ENCODE peak calls at places on chromosomes 5 and 9, in ten cellular contexts. M, O, T, U, X, R, J, V, K and B are unnamed samples.

GRCh38 chr5:149322518-149322917 is 22.8 kb upstream of the GRPEL2 start:
- DNase-seq in M (no peak), O (no peak), T (no peak), U (no peak), X (no peak), R (no peak), J (no peak), V (no peak), K (no peak), B (no peak)

GRCh38 chr5:102536323-102536928 is 37.6 kb upstream of the SLCO6A1 start:
- DNase-seq in M (peak; percentile 42), O (peak; percentile 37), T (peak; percentile 7), U (peak; percentile 37), X (no peak), R (no peak), J (peak; percentile 62), V (no peak), K (no peak), B (no peak)

GRCh38 chr5:37738865-37739488 is 100.9 kb downstream of the GDNF start:
- DNase-seq in M (peak; percentile 22), O (no peak), T (no peak), U (no peak), X (no peak), R (no peak), J (no peak), V (no peak), K (no peak), B (no peak)

GRCh38 chr9:16058131-16058549 is 505.3 kb downstream of the CCDC171 start:
- DNase-seq in M (peak; percentile 82), O (no peak), T (no peak), U (no peak), X (no peak), R (no peak), J (peak; percentile 91), V (no peak), K (no peak), B (no peak)

GRCh38 chr5:54658014-54658413 is 140.5 kb downstream of the SNX18 start:
- DNase-seq in M (peak; percentile 82), O (no peak), T (no peak), U (peak; percentile 72), X (no peak), R (no peak), J (no peak), V (no peak), K (no peak), B (no peak)

GRCh38 chr9:125406812-125407087 is 145.1 kb downstream of the GAPVD1 start:
- DNase-seq in M (no peak), O (no peak), T (no peak), U (no peak), X (no peak), R (no peak), J (no peak), V (no peak), K (no peak), B (no peak)

GRCh38 chr5:143074414-143074996 is 304.3 kb downstream of the ARHGAP26 start:
- DNase-seq in M (no peak), O (peak; percentile 63), T (no peak), U (no peak), X (no peak), R (no peak), J (no peak), V (no peak), K (no peak), B (no peak)

GRCh38 chr5:142874537-142874936 is 104.4 kb downstream of the ARHGAP26 start:
- DNase-seq in M (peak; percentile 82), O (no peak), T (no peak), U (peak; percentile 91), X (no peak), R (no peak), J (peak; percentile 34), V (peak; percentile 93), K (no peak), B (no peak)

GRCh38 chr5:5891350-5891749 is 468.9 kb downstream of the ICE1 start:
- DNase-seq in M (peak; percentile 11), O (no peak), T (no peak), U (no peak), X (no peak), R (no peak), J (no peak), V (no peak), K (no peak), B (no peak)

GRCh38 chr9:81574399-81574798 is 114.9 kb downstream of the TLE1 start:
- DNase-seq in M (peak; percentile 27), O (no peak), T (peak; percentile 10), U (no peak), X (no peak), R (peak; percentile 20), J (peak; percentile 35), V (no peak), K (no peak), B (no peak)

GRCh38 chr9:21958833-21959232 is 35.4 kb downstream of the CDKN2A start:
- DNase-seq in M (no peak), O (no peak), T (no peak), U (no peak), X (no peak), R (no peak), J (no peak), V (no peak), K (no peak), B (no peak)

GRCh38 chr5:150513375-150514309 is 5.7 kb downstream of the NDST1 start:
- DNase-seq in M (no peak), O (no peak), T (no peak), U (no peak), X (no peak), R (no peak), J (no peak), V (no peak), K (no peak), B (peak; percentile 14)

GRCh38 chr9:89952401-89952800 is 347.6 kb downstream of the GADD45G start:
- DNase-seq in M (peak; percentile 1), O (no peak), T (no peak), U (no peak), X (no peak), R (no peak), J (peak; percentile 5), V (no peak), K (no peak), B (no peak)

GRCh38 chr5:34735436-34736426 is 79.6 kb downstream of the RAI14 start:
- DNase-seq in M (peak; percentile 65), O (no peak), T (no peak), U (no peak), X (no peak), R (peak; percentile 69), J (peak; percentile 52), V (no peak), K (no peak), B (no peak)

GRCh38 chr5:97501965-97502305 is 318.9 kb upstream of the RIOK2 start:
- DNase-seq in M (peak; percentile 44), O (no peak), T (no peak), U (no peak), X (no peak), R (no peak), J (peak; percentile 7), V (no peak), K (no peak), B (no peak)

GRCh38 chr5:110790673-110791072 is 51.9 kb downstream of the SLC25A46 start:
- DNase-seq in M (peak; percentile 82), O (no peak), T (no peak), U (no peak), X (no peak), R (peak; percentile 32), J (peak; percentile 63), V (no peak), K (no peak), B (no peak)

GRCh38 chr5:38249286-38249685 is 9.1 kb upstream of the EGFLAM start:
- DNase-seq in M (no peak), O (no peak), T (no peak), U (no peak), X (no peak), R (no peak), J (peak; percentile 6), V (no peak), K (no peak), B (no peak)

GRCh38 chr5:142221091-142221860 is 103.5 kb downstream of the SPRY4 start:
- DNase-seq in M (peak; percentile 40), O (no peak), T (no peak), U (no peak), X (no peak), R (no peak), J (no peak), V (no peak), K (no peak), B (no peak)

GRCh38 chr9:100697339-100697738 is 119.5 kb downstream of the CAVIN4 start:
- DNase-seq in M (no peak), O (no peak), T (no peak), U (no peak), X (no peak), R (no peak), J (no peak), V (no peak), K (no peak), B (no peak)

GRCh38 chr9:99092643-99093491 is 12.0 kb upstream of the TGFBR1 start:
- DNase-seq in M (no peak), O (no peak), T (no peak), U (no peak), X (no peak), R (no peak), J (no peak), V (no peak), K (peak; percentile 12), B (no peak)

GRCh38 chr9:85940275-85940831 is 593 bp upstream of the NAA35 start:
- DNase-seq in M (no peak), O (no peak), T (no peak), U (no peak), X (no peak), R (no peak), J (no peak), V (no peak), K (no peak), B (no peak)

GRCh38 chr5:9869616-9870288 is 239.6 kb upstream of the TAS2R1 start:
- DNase-seq in M (peak; percentile 85), O (no peak), T (no peak), U (no peak), X (no peak), R (peak; percentile 72), J (peak; percentile 54), V (no peak), K (no peak), B (no peak)

GRCh38 chr5:13976867-13977479 is 32.5 kb upstream of the DNAH5 start:
- DNase-seq in M (peak; percentile 71), O (peak; percentile 73), T (no peak), U (peak; percentile 37), X (no peak), R (no peak), J (peak; percentile 49), V (no peak), K (no peak), B (peak; percentile 23)

GRCh38 chr9:136991993-136992818 is at the start of gene PAXX:
- DNase-seq in M (peak; percentile 88), O (peak; percentile 92), T (peak; percentile 87), U (peak; percentile 31), X (peak; percentile 98), R (peak; percentile 34), J (peak; percentile 92), V (peak; percentile 96), K (peak; percentile 97), B (peak; percentile 30)

GRCh38 chr9:97598461-97599288 is 34.5 kb downstream of the TSTD2 start:
- DNase-seq in M (peak; percentile 87), O (peak; percentile 83), T (peak; percentile 82), U (peak; percentile 76), X (peak; percentile 67), R (peak; percentile 61), J (peak; percentile 75), V (peak; percentile 76), K (peak; percentile 57), B (peak; percentile 62)

GRCh38 chr9:133119039-133119438 is 2.0 kb downstream of the RALGDS start:
- DNase-seq in M (peak; percentile 15), O (no peak), T (peak; percentile 93), U (no peak), X (no peak), R (no peak), J (no peak), V (no peak), K (no peak), B (no peak)

GRCh38 chr5:103151156-103151555 is 31.1 kb downstream of the PPIP5K2 start:
- DNase-seq in M (no peak), O (no peak), T (no peak), U (no peak), X (no peak), R (no peak), J (no peak), V (no peak), K (no peak), B (no peak)

GRCh38 chr5:126512451-126512850 is 82.6 kb downstream of the ALDH7A1 start:
- DNase-seq in M (no peak), O (no peak), T (no peak), U (no peak), X (no peak), R (no peak), J (no peak), V (no peak), K (no peak), B (no peak)